ENCODE peak calls at places on chromosomes 4 and X, in ten cellular contexts. One of them, this sample, is unnamed.

GRCh38 chr4:35250771-35251170 is 993.5 kb downstream of the ARAP2 start:
- DNase-seq in ovary: no peak
- DNase-seq in activated CD8-positive, alpha-beta T cell treated with anti-CD3 and anti-CD28 coated beads for 36 hours: no peak
- DNase-seq in WERI-Rb-1: no peak
- DNase-seq in upper lobe of left lung: no peak
- DNase-seq in psoas muscle: no peak
- DNase-seq in OCI-LY7: no peak
- DNase-seq in IMR-90: no peak
- DNase-seq in WTC11: no peak
- DNase-seq in retinal pigment epithelial cell: peak
- DNase-seq in this sample: no peak

GRCh38 chr4:141922224-141922623 is 285.8 kb downstream of the IL15 start:
- DNase-seq in ovary: no peak
- DNase-seq in activated CD8-positive, alpha-beta T cell treated with anti-CD3 and anti-CD28 coated beads for 36 hours: no peak
- DNase-seq in WERI-Rb-1: no peak
- DNase-seq in upper lobe of left lung: no peak
- DNase-seq in psoas muscle: no peak
- DNase-seq in OCI-LY7: no peak
- DNase-seq in IMR-90: no peak
- DNase-seq in WTC11: no peak
- DNase-seq in retinal pigment epithelial cell: no peak
- DNase-seq in this sample: no peak

GRCh38 chr4:23728971-23729370 is 160.9 kb downstream of the PPARGC1A start:
- DNase-seq in ovary: no peak
- DNase-seq in activated CD8-positive, alpha-beta T cell treated with anti-CD3 and anti-CD28 coated beads for 36 hours: no peak
- DNase-seq in WERI-Rb-1: no peak
- DNase-seq in upper lobe of left lung: no peak
- DNase-seq in psoas muscle: no peak
- DNase-seq in OCI-LY7: no peak
- DNase-seq in IMR-90: no peak
- DNase-seq in WTC11: no peak
- DNase-seq in retinal pigment epithelial cell: no peak
- DNase-seq in this sample: no peak

GRCh38 chrX:45719751-45720501 is 519.2 kb upstream of the DIPK2B start:
- DNase-seq in ovary: no peak
- DNase-seq in activated CD8-positive, alpha-beta T cell treated with anti-CD3 and anti-CD28 coated beads for 36 hours: peak
- DNase-seq in WERI-Rb-1: no peak
- DNase-seq in upper lobe of left lung: no peak
- DNase-seq in psoas muscle: no peak
- DNase-seq in OCI-LY7: no peak
- DNase-seq in IMR-90: no peak
- DNase-seq in WTC11: no peak
- DNase-seq in retinal pigment epithelial cell: no peak
- DNase-seq in this sample: no peak

GRCh38 chr4:126106658-126107057 is 791.9 kb downstream of the FAT4 start:
- DNase-seq in ovary: no peak
- DNase-seq in activated CD8-positive, alpha-beta T cell treated with anti-CD3 and anti-CD28 coated beads for 36 hours: no peak
- DNase-seq in WERI-Rb-1: peak
- DNase-seq in upper lobe of left lung: no peak
- DNase-seq in psoas muscle: no peak
- DNase-seq in OCI-LY7: peak
- DNase-seq in IMR-90: no peak
- DNase-seq in WTC11: peak
- DNase-seq in retinal pigment epithelial cell: no peak
- DNase-seq in this sample: no peak

GRCh38 chr4:67465032-67465762 is 80.1 kb downstream of the CENPC start:
- DNase-seq in ovary: no peak
- DNase-seq in activated CD8-positive, alpha-beta T cell treated with anti-CD3 and anti-CD28 coated beads for 36 hours: no peak
- DNase-seq in WERI-Rb-1: no peak
- DNase-seq in upper lobe of left lung: no peak
- DNase-seq in psoas muscle: no peak
- DNase-seq in OCI-LY7: no peak
- DNase-seq in IMR-90: peak
- DNase-seq in WTC11: no peak
- DNase-seq in retinal pigment epithelial cell: no peak
- DNase-seq in this sample: no peak

GRCh38 chrX:8955521-8955920 is 78.4 kb downstream of the FAM9B start:
- DNase-seq in ovary: no peak
- DNase-seq in activated CD8-positive, alpha-beta T cell treated with anti-CD3 and anti-CD28 coated beads for 36 hours: no peak
- DNase-seq in WERI-Rb-1: no peak
- DNase-seq in upper lobe of left lung: no peak
- DNase-seq in psoas muscle: no peak
- DNase-seq in OCI-LY7: no peak
- DNase-seq in IMR-90: no peak
- DNase-seq in WTC11: no peak
- DNase-seq in retinal pigment epithelial cell: no peak
- DNase-seq in this sample: no peak

GRCh38 chr4:108118505-108118904 is 50.2 kb downstream of the LEF1 start:
- DNase-seq in ovary: no peak
- DNase-seq in activated CD8-positive, alpha-beta T cell treated with anti-CD3 and anti-CD28 coated beads for 36 hours: peak
- DNase-seq in WERI-Rb-1: no peak
- DNase-seq in upper lobe of left lung: no peak
- DNase-seq in psoas muscle: no peak
- DNase-seq in OCI-LY7: peak
- DNase-seq in IMR-90: no peak
- DNase-seq in WTC11: no peak
- DNase-seq in retinal pigment epithelial cell: no peak
- DNase-seq in this sample: no peak

GRCh38 chr4:8218371-8219050 is 19.4 kb downstream of the SH3TC1 start:
- DNase-seq in ovary: no peak
- DNase-seq in activated CD8-positive, alpha-beta T cell treated with anti-CD3 and anti-CD28 coated beads for 36 hours: no peak
- DNase-seq in WERI-Rb-1: no peak
- DNase-seq in upper lobe of left lung: no peak
- DNase-seq in psoas muscle: no peak
- DNase-seq in OCI-LY7: no peak
- DNase-seq in IMR-90: no peak
- DNase-seq in WTC11: no peak
- DNase-seq in retinal pigment epithelial cell: no peak
- DNase-seq in this sample: no peak

GRCh38 chrX:15619053-15619772 is 18.5 kb upstream of the ACE2 start:
- DNase-seq in ovary: no peak
- DNase-seq in activated CD8-positive, alpha-beta T cell treated with anti-CD3 and anti-CD28 coated beads for 36 hours: no peak
- DNase-seq in WERI-Rb-1: no peak
- DNase-seq in upper lobe of left lung: peak
- DNase-seq in psoas muscle: no peak
- DNase-seq in OCI-LY7: no peak
- DNase-seq in IMR-90: peak
- DNase-seq in WTC11: no peak
- DNase-seq in retinal pigment epithelial cell: no peak
- DNase-seq in this sample: no peak

GRCh38 chr4:149441338-149441737 is 374.3 kb downstream of the IQCM start:
- DNase-seq in ovary: no peak
- DNase-seq in activated CD8-positive, alpha-beta T cell treated with anti-CD3 and anti-CD28 coated beads for 36 hours: no peak
- DNase-seq in WERI-Rb-1: no peak
- DNase-seq in upper lobe of left lung: no peak
- DNase-seq in psoas muscle: no peak
- DNase-seq in OCI-LY7: no peak
- DNase-seq in IMR-90: peak
- DNase-seq in WTC11: no peak
- DNase-seq in retinal pigment epithelial cell: peak
- DNase-seq in this sample: no peak

GRCh38 chrX:49919617-49920016 is 2.8 kb upstream of the CLCN5 start:
- DNase-seq in ovary: peak
- DNase-seq in activated CD8-positive, alpha-beta T cell treated with anti-CD3 and anti-CD28 coated beads for 36 hours: peak
- DNase-seq in WERI-Rb-1: peak
- DNase-seq in upper lobe of left lung: peak
- DNase-seq in psoas muscle: peak
- DNase-seq in OCI-LY7: peak
- DNase-seq in IMR-90: peak
- DNase-seq in WTC11: peak
- DNase-seq in retinal pigment epithelial cell: no peak
- DNase-seq in this sample: no peak

GRCh38 chr4:53992785-53993184 is 71.6 kb downstream of the CHIC2 start:
- DNase-seq in ovary: no peak
- DNase-seq in activated CD8-positive, alpha-beta T cell treated with anti-CD3 and anti-CD28 coated beads for 36 hours: no peak
- DNase-seq in WERI-Rb-1: no peak
- DNase-seq in upper lobe of left lung: no peak
- DNase-seq in psoas muscle: no peak
- DNase-seq in OCI-LY7: no peak
- DNase-seq in IMR-90: no peak
- DNase-seq in WTC11: no peak
- DNase-seq in retinal pigment epithelial cell: no peak
- DNase-seq in this sample: no peak

GRCh38 chr4:85402371-85402770 is 72.6 kb upstream of the ARHGAP24 start:
- DNase-seq in ovary: no peak
- DNase-seq in activated CD8-positive, alpha-beta T cell treated with anti-CD3 and anti-CD28 coated beads for 36 hours: no peak
- DNase-seq in WERI-Rb-1: no peak
- DNase-seq in upper lobe of left lung: no peak
- DNase-seq in psoas muscle: no peak
- DNase-seq in OCI-LY7: no peak
- DNase-seq in IMR-90: peak
- DNase-seq in WTC11: no peak
- DNase-seq in retinal pigment epithelial cell: no peak
- DNase-seq in this sample: no peak

GRCh38 chrX:68697465-68698125 is 50.1 kb downstream of the STARD8 start:
- DNase-seq in ovary: no peak
- DNase-seq in activated CD8-positive, alpha-beta T cell treated with anti-CD3 and anti-CD28 coated beads for 36 hours: no peak
- DNase-seq in WERI-Rb-1: no peak
- DNase-seq in upper lobe of left lung: no peak
- DNase-seq in psoas muscle: no peak
- DNase-seq in OCI-LY7: no peak
- DNase-seq in IMR-90: no peak
- DNase-seq in WTC11: no peak
- DNase-seq in retinal pigment epithelial cell: no peak
- DNase-seq in this sample: no peak

DNA sequence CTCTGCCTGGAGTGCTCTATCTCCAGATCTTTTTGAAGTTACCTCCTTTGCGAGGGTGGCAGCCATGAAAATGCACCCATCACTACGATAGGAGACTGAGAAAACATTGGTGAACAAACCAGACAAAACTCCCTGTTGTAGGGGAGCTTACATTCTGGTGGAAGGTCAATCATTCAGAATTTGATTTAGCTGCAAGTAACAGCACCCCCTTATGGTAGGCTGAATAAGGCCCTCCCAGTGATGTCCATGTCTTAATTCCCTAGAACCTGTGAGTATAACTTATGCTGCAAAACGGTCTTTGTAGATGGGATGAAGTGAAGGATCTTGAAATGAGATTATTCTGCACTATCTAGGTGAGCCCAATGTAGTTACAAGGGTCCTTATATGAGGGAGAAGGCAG is 5.6 kb upstream of the TEC start:
- DNase-seq in ovary: no peak
- DNase-seq in activated CD8-positive, alpha-beta T cell treated with anti-CD3 and anti-CD28 coated beads for 36 hours: peak
- DNase-seq in WERI-Rb-1: peak
- DNase-seq in upper lobe of left lung: no peak
- DNase-seq in psoas muscle: no peak
- DNase-seq in OCI-LY7: peak
- DNase-seq in IMR-90: peak
- DNase-seq in WTC11: no peak
- DNase-seq in retinal pigment epithelial cell: no peak
- DNase-seq in this sample: no peak
- TF ChIP-seq CTCF in ovary: no peak
- TF ChIP-seq CTCF in activated CD8-positive, alpha-beta T cell treated with anti-CD3 and anti-CD28 coated beads for 36 hours: peak
- TF ChIP-seq CTCF in WERI-Rb-1: peak
- TF ChIP-seq CTCF in upper lobe of left lung: no peak
- TF ChIP-seq CTCF in psoas muscle: peak
- TF ChIP-seq CTCF in OCI-LY7: peak
- TF ChIP-seq CTCF in IMR-90: peak
- TF ChIP-seq CTCF in WTC11: peak
- TF ChIP-seq CTCF in retinal pigment epithelial cell: peak
- TF ChIP-seq CTCF in this sample: peak

GRCh38 chrX:84477114-84477513 is 25.1 kb downstream of the HDX start:
- DNase-seq in ovary: no peak
- DNase-seq in activated CD8-positive, alpha-beta T cell treated with anti-CD3 and anti-CD28 coated beads for 36 hours: no peak
- DNase-seq in WERI-Rb-1: no peak
- DNase-seq in upper lobe of left lung: no peak
- DNase-seq in psoas muscle: no peak
- DNase-seq in OCI-LY7: no peak
- DNase-seq in IMR-90: no peak
- DNase-seq in WTC11: no peak
- DNase-seq in retinal pigment epithelial cell: no peak
- DNase-seq in this sample: no peak
- TF ChIP-seq CTCF in ovary: no peak
- TF ChIP-seq CTCF in activated CD8-positive, alpha-beta T cell treated with anti-CD3 and anti-CD28 coated beads for 36 hours: no peak
- TF ChIP-seq CTCF in WERI-Rb-1: no peak
- TF ChIP-seq CTCF in upper lobe of left lung: no peak
- TF ChIP-seq CTCF in psoas muscle: no peak
- TF ChIP-seq CTCF in OCI-LY7: no peak
- TF ChIP-seq CTCF in IMR-90: no peak
- TF ChIP-seq CTCF in WTC11: no peak
- TF ChIP-seq CTCF in retinal pigment epithelial cell: no peak
- TF ChIP-seq CTCF in this sample: no peak

GRCh38 chr4:4428966-4429875 is 42.3 kb downstream of the NSG1 start:
- DNase-seq in ovary: no peak
- DNase-seq in activated CD8-positive, alpha-beta T cell treated with anti-CD3 and anti-CD28 coated beads for 36 hours: no peak
- DNase-seq in WERI-Rb-1: peak
- DNase-seq in upper lobe of left lung: no peak
- DNase-seq in psoas muscle: no peak
- DNase-seq in OCI-LY7: no peak
- DNase-seq in IMR-90: no peak
- DNase-seq in WTC11: no peak
- DNase-seq in retinal pigment epithelial cell: peak
- DNase-seq in this sample: peak

GRCh38 chr4:4427478-4427870 is 40.6 kb downstream of the NSG1 start:
- DNase-seq in ovary: no peak
- DNase-seq in activated CD8-positive, alpha-beta T cell treated with anti-CD3 and anti-CD28 coated beads for 36 hours: no peak
- DNase-seq in WERI-Rb-1: no peak
- DNase-seq in upper lobe of left lung: no peak
- DNase-seq in psoas muscle: no peak
- DNase-seq in OCI-LY7: no peak
- DNase-seq in IMR-90: no peak
- DNase-seq in WTC11: no peak
- DNase-seq in retinal pigment epithelial cell: no peak
- DNase-seq in this sample: peak

GRCh38 chr4:4427886-4428285 is 41.0 kb downstream of the NSG1 start:
- DNase-seq in ovary: no peak
- DNase-seq in activated CD8-positive, alpha-beta T cell treated with anti-CD3 and anti-CD28 coated beads for 36 hours: no peak
- DNase-seq in WERI-Rb-1: no peak
- DNase-seq in upper lobe of left lung: no peak
- DNase-seq in psoas muscle: no peak
- DNase-seq in OCI-LY7: no peak
- DNase-seq in IMR-90: no peak
- DNase-seq in WTC11: no peak
- DNase-seq in retinal pigment epithelial cell: no peak
- DNase-seq in this sample: peak

GRCh38 chr4:4432341-4433125 is 45.6 kb downstream of the NSG1 start:
- DNase-seq in ovary: no peak
- DNase-seq in activated CD8-positive, alpha-beta T cell treated with anti-CD3 and anti-CD28 coated beads for 36 hours: no peak
- DNase-seq in WERI-Rb-1: no peak
- DNase-seq in upper lobe of left lung: no peak
- DNase-seq in psoas muscle: no peak
- DNase-seq in OCI-LY7: no peak
- DNase-seq in IMR-90: no peak
- DNase-seq in WTC11: no peak
- DNase-seq in retinal pigment epithelial cell: no peak
- DNase-seq in this sample: peak

GRCh38 chr4:4430492-4431195 is 43.7 kb downstream of the NSG1 start:
- DNase-seq in ovary: no peak
- DNase-seq in activated CD8-positive, alpha-beta T cell treated with anti-CD3 and anti-CD28 coated beads for 36 hours: peak
- DNase-seq in WERI-Rb-1: peak
- DNase-seq in upper lobe of left lung: no peak
- DNase-seq in psoas muscle: no peak
- DNase-seq in OCI-LY7: peak
- DNase-seq in IMR-90: peak
- DNase-seq in WTC11: peak
- DNase-seq in retinal pigment epithelial cell: peak
- DNase-seq in this sample: peak
- TF ChIP-seq CTCF in ovary: no peak
- TF ChIP-seq CTCF in activated CD8-positive, alpha-beta T cell treated with anti-CD3 and anti-CD28 coated beads for 36 hours: peak
- TF ChIP-seq CTCF in WERI-Rb-1: peak
- TF ChIP-seq CTCF in upper lobe of left lung: no peak
- TF ChIP-seq CTCF in psoas muscle: peak
- TF ChIP-seq CTCF in OCI-LY7: peak
- TF ChIP-seq CTCF in IMR-90: peak
- TF ChIP-seq CTCF in WTC11: peak
- TF ChIP-seq CTCF in retinal pigment epithelial cell: peak
- TF ChIP-seq CTCF in this sample: peak

GRCh38 chr4:47490550-47490949 is 5.5 kb downstream of the ATP10D start:
- DNase-seq in ovary: no peak
- DNase-seq in activated CD8-positive, alpha-beta T cell treated with anti-CD3 and anti-CD28 coated beads for 36 hours: peak
- DNase-seq in WERI-Rb-1: peak
- DNase-seq in upper lobe of left lung: no peak
- DNase-seq in psoas muscle: no peak
- DNase-seq in OCI-LY7: peak
- DNase-seq in IMR-90: no peak
- DNase-seq in WTC11: no peak
- DNase-seq in retinal pigment epithelial cell: no peak
- DNase-seq in this sample: no peak
- TF ChIP-seq CTCF in ovary: no peak
- TF ChIP-seq CTCF in activated CD8-positive, alpha-beta T cell treated with anti-CD3 and anti-CD28 coated beads for 36 hours: peak
- TF ChIP-seq CTCF in WERI-Rb-1: peak
- TF ChIP-seq CTCF in upper lobe of left lung: no peak
- TF ChIP-seq CTCF in psoas muscle: peak
- TF ChIP-seq CTCF in OCI-LY7: peak
- TF ChIP-seq CTCF in IMR-90: peak
- TF ChIP-seq CTCF in WTC11: no peak
- TF ChIP-seq CTCF in retinal pigment epithelial cell: peak
- TF ChIP-seq CTCF in this sample: peak